ENCODE peak calls at places on chromosomes 2 and 18, in five cellular contexts. Z is nephron progenitor cell; K is AG08395; G is activated naive CD4-positive, alpha-beta T cell; F is BE2C. L is an unnamed sample.

GRCh38 chr2:25168256-25169072 is at the start of gene POMC:
- DNase-seq in F (peak), G (peak), K (peak), Z (peak), L (peak)

GRCh38 chr2:165408191-165408590 is 61.3 kb upstream of the CSRNP3 start:
- DNase-seq in Z (no peak), F (no peak), G (no peak), K (no peak), L (no peak)

GRCh38 chr2:139122711-139123158 is 342.5 kb upstream of the NXPH2 start:
- DNase-seq in K (no peak), Z (no peak), G (no peak), F (no peak), L (no peak)

GRCh38 chr2:105486762-105487141 is 87.9 kb upstream of the FHL2 start:
- DNase-seq in G (no peak), F (no peak), K (no peak), Z (no peak), L (no peak)

GRCh38 chr2:201262718-201263117 is 2.4 kb downstream of the CASP8 start:
- DNase-seq in Z (no peak), K (no peak), F (no peak), G (no peak), L (no peak)

GRCh38 chr2:240988146-240988545 is 10.3 kb upstream of the SNED1 start:
- DNase-seq in F (peak), K (no peak), Z (no peak), G (no peak), L (no peak)

GRCh38 chr2:39118786-39119499 is 1.9 kb downstream of the SOS1 start:
- DNase-seq in K (peak), Z (no peak), F (no peak), G (no peak), L (no peak)

GRCh38 chr18:68721681-68722583 is 7.0 kb upstream of the TMX3 start:
- DNase-seq in K (peak), Z (no peak), G (no peak), F (no peak), L (no peak)

GRCh38 chr2:112056626-112056987 is 1.5 kb downstream of the TMEM87B start:
- DNase-seq in F (no peak), K (no peak), Z (no peak), G (no peak), L (no peak)

GRCh38 chr2:8565399-8566154 is 116.3 kb upstream of the ID2 start:
- DNase-seq in K (no peak), Z (no peak), G (no peak), F (no peak), L (no peak)

GRCh38 chr2:71811726-71812125 is 335.9 kb downstream of the CYP26B1 start:
- DNase-seq in G (no peak), K (no peak), Z (no peak), F (no peak), L (no peak)

GRCh38 chr2:140863713-140864112 is 1267.1 kb downstream of the LRP1B start:
- DNase-seq in K (peak), Z (no peak), G (no peak), F (no peak), L (peak)

GRCh38 chr2:158518083-158518482 is 61.3 kb downstream of the PKP4 start:
- DNase-seq in K (peak), G (no peak), F (no peak), Z (no peak), L (no peak)

GRCh38 chr2:58865436-58865835 is 624.3 kb upstream of the FANCL start:
- DNase-seq in K (no peak), G (no peak), F (no peak), Z (no peak), L (no peak)

GRCh38 chr18:27704721-27705361 is 472.1 kb downstream of the CDH2 start:
- DNase-seq in Z (no peak), F (no peak), G (no peak), K (no peak), L (peak)

GRCh38 chr2:84636080-84636971 is 120.0 kb downstream of the DNAH6 start:
- DNase-seq in G (no peak), K (no peak), Z (no peak), F (no peak), L (no peak)

GRCh38 chr2:149355712-149356422 is 25.5 kb downstream of the LYPD6 start:
- DNase-seq in F (no peak), G (no peak), Z (no peak), K (no peak), L (no peak)

GRCh38 chr2:6053711-6054393 is 361.7 kb downstream of the SOX11 start:
- DNase-seq in F (no peak), G (no peak), K (no peak), Z (no peak), L (peak)

GRCh38 chr2:238947920-238948710 is 100.2 kb downstream of the TWIST2 start:
- DNase-seq in K (peak), F (no peak), Z (no peak), G (no peak), L (no peak)

GRCh38 chr2:117834992-117835391 is 20.5 kb downstream of the DDX18 start:
- DNase-seq in G (no peak), Z (no peak), F (no peak), K (no peak), L (no peak)